ENCODE peak calls at places on chromosomes 13 and 19, in seven cellular contexts. One of them, this sample, is unnamed.

GRCh38 chr13:108780706-108781105 is 151.3 kb downstream of the MYO16 start:
- DNase-seq in activated CD8-positive, alpha-beta memory T cell treated with anti-CD3 and anti-CD28 coated beads, Interleukin-2, amount 50 U/mL, for 48 hours: no peak
- DNase-seq in Ammon's horn: no peak
- DNase-seq in C1 segment of cervical spinal cord: no peak
- DNase-seq in NCI-H2081: no peak
- DNase-seq in mesendoderm: peak
- DNase-seq in Peyer's patch: no peak
- DNase-seq in this sample: no peak

GRCh38 chr13:105969761-105970160 is 565.7 kb downstream of the EFNB2 start:
- DNase-seq in Ammon's horn: no peak
- DNase-seq in C1 segment of cervical spinal cord: no peak
- DNase-seq in activated CD8-positive, alpha-beta memory T cell treated with anti-CD3 and anti-CD28 coated beads, Interleukin-2, amount 50 U/mL, for 48 hours: no peak
- DNase-seq in mesendoderm: no peak
- DNase-seq in Peyer's patch: no peak
- DNase-seq in NCI-H2081: no peak
- DNase-seq in this sample: no peak

GRCh38 chr13:109698779-109699178 is 87.6 kb downstream of the IRS2 start:
- DNase-seq in mesendoderm: no peak
- DNase-seq in activated CD8-positive, alpha-beta memory T cell treated with anti-CD3 and anti-CD28 coated beads, Interleukin-2, amount 50 U/mL, for 48 hours: no peak
- DNase-seq in C1 segment of cervical spinal cord: no peak
- DNase-seq in Peyer's patch: no peak
- DNase-seq in NCI-H2081: no peak
- DNase-seq in Ammon's horn: no peak
- DNase-seq in this sample: no peak

GRCh38 chr19:45099465-45100201 is 6.7 kb downstream of the PPP1R37 start:
- DNase-seq in activated CD8-positive, alpha-beta memory T cell treated with anti-CD3 and anti-CD28 coated beads, Interleukin-2, amount 50 U/mL, for 48 hours: no peak
- DNase-seq in NCI-H2081: peak
- DNase-seq in mesendoderm: no peak
- DNase-seq in Peyer's patch: peak
- DNase-seq in C1 segment of cervical spinal cord: no peak
- DNase-seq in Ammon's horn: peak
- DNase-seq in this sample: no peak

GRCh38 chr13:84296386-84296785 is 414.1 kb upstream of the SLITRK1 start:
- DNase-seq in NCI-H2081: no peak
- DNase-seq in C1 segment of cervical spinal cord: no peak
- DNase-seq in activated CD8-positive, alpha-beta memory T cell treated with anti-CD3 and anti-CD28 coated beads, Interleukin-2, amount 50 U/mL, for 48 hours: no peak
- DNase-seq in Peyer's patch: no peak
- DNase-seq in Ammon's horn: no peak
- DNase-seq in mesendoderm: peak
- DNase-seq in this sample: no peak

GRCh38 chr19:23415561-23416191 is 20.4 kb upstream of the ZNF91 start:
- DNase-seq in Ammon's horn: peak
- DNase-seq in C1 segment of cervical spinal cord: no peak
- DNase-seq in Peyer's patch: peak
- DNase-seq in NCI-H2081: no peak
- DNase-seq in mesendoderm: peak
- DNase-seq in activated CD8-positive, alpha-beta memory T cell treated with anti-CD3 and anti-CD28 coated beads, Interleukin-2, amount 50 U/mL, for 48 hours: no peak
- DNase-seq in this sample: no peak

GRCh38 chr19:54420383-54421168 is 5.3 kb downstream of the TTYH1 start:
- DNase-seq in activated CD8-positive, alpha-beta memory T cell treated with anti-CD3 and anti-CD28 coated beads, Interleukin-2, amount 50 U/mL, for 48 hours: no peak
- DNase-seq in mesendoderm: peak
- DNase-seq in C1 segment of cervical spinal cord: peak
- DNase-seq in NCI-H2081: no peak
- DNase-seq in Peyer's patch: no peak
- DNase-seq in Ammon's horn: peak
- DNase-seq in this sample: no peak

GRCh38 chr19:12064266-12065099 is at the start of gene ZNF844:
- DNase-seq in Peyer's patch: peak
- DNase-seq in Ammon's horn: peak
- DNase-seq in C1 segment of cervical spinal cord: peak
- DNase-seq in NCI-H2081: peak
- DNase-seq in activated CD8-positive, alpha-beta memory T cell treated with anti-CD3 and anti-CD28 coated beads, Interleukin-2, amount 50 U/mL, for 48 hours: peak
- DNase-seq in mesendoderm: peak
- DNase-seq in this sample: peak

GRCh38 chr19:49560358-49560900 is 19.9 kb downstream of the NOSIP start:
- DNase-seq in NCI-H2081: no peak
- DNase-seq in Peyer's patch: peak
- DNase-seq in Ammon's horn: peak
- DNase-seq in mesendoderm: no peak
- DNase-seq in activated CD8-positive, alpha-beta memory T cell treated with anti-CD3 and anti-CD28 coated beads, Interleukin-2, amount 50 U/mL, for 48 hours: peak
- DNase-seq in C1 segment of cervical spinal cord: peak
- DNase-seq in this sample: no peak

GRCh38 chr13:98820744-98821371 is 68.4 kb upstream of the SLC15A1 start:
- DNase-seq in C1 segment of cervical spinal cord: no peak
- DNase-seq in Ammon's horn: no peak
- DNase-seq in NCI-H2081: no peak
- DNase-seq in mesendoderm: no peak
- DNase-seq in Peyer's patch: no peak
- DNase-seq in activated CD8-positive, alpha-beta memory T cell treated with anti-CD3 and anti-CD28 coated beads, Interleukin-2, amount 50 U/mL, for 48 hours: no peak
- DNase-seq in this sample: no peak

GRCh38 chr19:27741236-27741635 is 1471.7 kb downstream of the UQCRFS1 start:
- DNase-seq in mesendoderm: no peak
- DNase-seq in activated CD8-positive, alpha-beta memory T cell treated with anti-CD3 and anti-CD28 coated beads, Interleukin-2, amount 50 U/mL, for 48 hours: peak
- DNase-seq in Peyer's patch: peak
- DNase-seq in Ammon's horn: no peak
- DNase-seq in C1 segment of cervical spinal cord: no peak
- DNase-seq in NCI-H2081: no peak
- DNase-seq in this sample: no peak

GRCh38 chr19:40808021-40808325 is 9.0 kb downstream of the EGLN2 start:
- DNase-seq in Peyer's patch: no peak
- DNase-seq in mesendoderm: no peak
- DNase-seq in C1 segment of cervical spinal cord: no peak
- DNase-seq in Ammon's horn: no peak
- DNase-seq in NCI-H2081: no peak
- DNase-seq in activated CD8-positive, alpha-beta memory T cell treated with anti-CD3 and anti-CD28 coated beads, Interleukin-2, amount 50 U/mL, for 48 hours: no peak
- DNase-seq in this sample: peak

GRCh38 chr19:4199699-4200293 is 17.3 kb downstream of the ANKRD24 start:
- DNase-seq in NCI-H2081: no peak
- DNase-seq in C1 segment of cervical spinal cord: no peak
- DNase-seq in activated CD8-positive, alpha-beta memory T cell treated with anti-CD3 and anti-CD28 coated beads, Interleukin-2, amount 50 U/mL, for 48 hours: no peak
- DNase-seq in Peyer's patch: peak
- DNase-seq in mesendoderm: no peak
- DNase-seq in Ammon's horn: no peak
- DNase-seq in this sample: no peak

GRCh38 chr13:113018676-113019465 is 49.9 kb downstream of the MCF2L start:
- DNase-seq in Ammon's horn: no peak
- DNase-seq in C1 segment of cervical spinal cord: peak
- DNase-seq in NCI-H2081: no peak
- DNase-seq in activated CD8-positive, alpha-beta memory T cell treated with anti-CD3 and anti-CD28 coated beads, Interleukin-2, amount 50 U/mL, for 48 hours: no peak
- DNase-seq in mesendoderm: no peak
- DNase-seq in Peyer's patch: no peak
- DNase-seq in this sample: no peak

GRCh38 chr19:43372462-43372861 is 19.0 kb downstream of the CD177 start:
- DNase-seq in mesendoderm: no peak
- DNase-seq in Ammon's horn: no peak
- DNase-seq in activated CD8-positive, alpha-beta memory T cell treated with anti-CD3 and anti-CD28 coated beads, Interleukin-2, amount 50 U/mL, for 48 hours: no peak
- DNase-seq in C1 segment of cervical spinal cord: no peak
- DNase-seq in NCI-H2081: no peak
- DNase-seq in Peyer's patch: no peak
- DNase-seq in this sample: peak

GRCh38 chr19:18762125-18763023 is 28.7 kb downstream of the COMP start:
- DNase-seq in Peyer's patch: peak
- DNase-seq in C1 segment of cervical spinal cord: peak
- DNase-seq in Ammon's horn: peak
- DNase-seq in mesendoderm: peak
- DNase-seq in NCI-H2081: peak
- DNase-seq in activated CD8-positive, alpha-beta memory T cell treated with anti-CD3 and anti-CD28 coated beads, Interleukin-2, amount 50 U/mL, for 48 hours: no peak
- DNase-seq in this sample: no peak

GRCh38 chr13:30181856-30182651 is 125.3 kb downstream of the KATNAL1 start:
- DNase-seq in Peyer's patch: no peak
- DNase-seq in Ammon's horn: no peak
- DNase-seq in activated CD8-positive, alpha-beta memory T cell treated with anti-CD3 and anti-CD28 coated beads, Interleukin-2, amount 50 U/mL, for 48 hours: no peak
- DNase-seq in NCI-H2081: no peak
- DNase-seq in mesendoderm: peak
- DNase-seq in C1 segment of cervical spinal cord: no peak
- DNase-seq in this sample: no peak

GRCh38 chr13:106036870-106037269 is 498.6 kb downstream of the EFNB2 start:
- DNase-seq in NCI-H2081: no peak
- DNase-seq in mesendoderm: peak
- DNase-seq in Peyer's patch: no peak
- DNase-seq in C1 segment of cervical spinal cord: no peak
- DNase-seq in Ammon's horn: no peak
- DNase-seq in activated CD8-positive, alpha-beta memory T cell treated with anti-CD3 and anti-CD28 coated beads, Interleukin-2, amount 50 U/mL, for 48 hours: no peak
- DNase-seq in this sample: no peak

GRCh38 chr19:39363909-39364457 is 21.8 kb downstream of the SAMD4B start:
- DNase-seq in Peyer's patch: no peak
- DNase-seq in Ammon's horn: peak
- DNase-seq in activated CD8-positive, alpha-beta memory T cell treated with anti-CD3 and anti-CD28 coated beads, Interleukin-2, amount 50 U/mL, for 48 hours: no peak
- DNase-seq in mesendoderm: no peak
- DNase-seq in NCI-H2081: peak
- DNase-seq in C1 segment of cervical spinal cord: peak
- DNase-seq in this sample: no peak

GRCh38 chr13:22148187-22148586 is 477.3 kb downstream of the FGF9 start:
- DNase-seq in Peyer's patch: no peak
- DNase-seq in activated CD8-positive, alpha-beta memory T cell treated with anti-CD3 and anti-CD28 coated beads, Interleukin-2, amount 50 U/mL, for 48 hours: no peak
- DNase-seq in Ammon's horn: no peak
- DNase-seq in mesendoderm: no peak
- DNase-seq in NCI-H2081: no peak
- DNase-seq in C1 segment of cervical spinal cord: no peak
- DNase-seq in this sample: no peak

GRCh38 chr19:39940221-39940833 is 5.9 kb upstream of the FCGBP start:
- DNase-seq in Ammon's horn: no peak
- DNase-seq in NCI-H2081: no peak
- DNase-seq in mesendoderm: no peak
- DNase-seq in Peyer's patch: no peak
- DNase-seq in activated CD8-positive, alpha-beta memory T cell treated with anti-CD3 and anti-CD28 coated beads, Interleukin-2, amount 50 U/mL, for 48 hours: no peak
- DNase-seq in C1 segment of cervical spinal cord: no peak
- DNase-seq in this sample: no peak